ENCODE peak calls at places on chromosomes 7 and 10, in eight cellular contexts. One of them, this sample, is unnamed. For H3K36me3 and H3K4me1, the result is how much of the 10 kb centered on the place peaks cover.

GRCh38 chr7:42264702-42265101 is 27.7 kb upstream of the GLI3 start:
- DNase-seq in neural progenitor cell: no peak
- DNase-seq in tibial nerve: no peak
- DNase-seq in lung: no peak
- DNase-seq in astrocyte: no peak
- DNase-seq in GM23338: no peak
- DNase-seq in OCI-LY7: no peak
- DNase-seq in sigmoid colon: no peak
- DNase-seq in this sample: no peak

GRCh38 chr10:126126023-126126422 is 229.7 kb downstream of the FANK1 start:
- DNase-seq in sigmoid colon: no peak
- DNase-seq in OCI-LY7: no peak
- DNase-seq in astrocyte: no peak
- DNase-seq in tibial nerve: no peak
- DNase-seq in neural progenitor cell: no peak
- DNase-seq in GM23338: no peak
- DNase-seq in lung: no peak
- DNase-seq in this sample: no peak

GRCh38 chr7:32618987-32619386 is 123.7 kb downstream of the AVL9 start:
- DNase-seq in astrocyte: no peak
- DNase-seq in sigmoid colon: no peak
- DNase-seq in GM23338: no peak
- DNase-seq in lung: no peak
- DNase-seq in neural progenitor cell: no peak
- DNase-seq in tibial nerve: no peak
- DNase-seq in OCI-LY7: no peak
- DNase-seq in this sample: no peak

GRCh38 chr7:3309140-3309539 is 8.1 kb downstream of the SDK1 start:
- DNase-seq in tibial nerve: no peak
- DNase-seq in neural progenitor cell: no peak
- DNase-seq in GM23338: no peak
- DNase-seq in lung: no peak
- DNase-seq in sigmoid colon: no peak
- DNase-seq in OCI-LY7: no peak
- DNase-seq in astrocyte: no peak
- DNase-seq in this sample: no peak

GRCh38 chr7:155425946-155426345 is 32.0 kb upstream of the EN2 start:
- DNase-seq in tibial nerve: no peak
- DNase-seq in sigmoid colon: no peak
- DNase-seq in astrocyte: no peak
- DNase-seq in neural progenitor cell: no peak
- DNase-seq in OCI-LY7: no peak
- DNase-seq in lung: no peak
- DNase-seq in GM23338: no peak
- DNase-seq in this sample: no peak

GRCh38 chr10:11341253-11341652 is 270.2 kb downstream of the USP6NL start:
- DNase-seq in sigmoid colon: no peak
- DNase-seq in astrocyte: no peak
- DNase-seq in lung: no peak
- DNase-seq in GM23338: no peak
- DNase-seq in tibial nerve: no peak
- DNase-seq in neural progenitor cell: no peak
- DNase-seq in OCI-LY7: no peak
- DNase-seq in this sample: no peak

GRCh38 chr10:48481385-48481784 is 123.5 kb downstream of the ARHGAP22 start:
- DNase-seq in lung: no peak
- DNase-seq in tibial nerve: no peak
- DNase-seq in GM23338: no peak
- DNase-seq in sigmoid colon: no peak
- DNase-seq in neural progenitor cell: no peak
- DNase-seq in astrocyte: no peak
- DNase-seq in OCI-LY7: no peak
- DNase-seq in this sample: no peak

GRCh38 chr7:82164813-82165212 is 278.8 kb downstream of the CACNA2D1 start:
- DNase-seq in sigmoid colon: no peak
- DNase-seq in GM23338: peak
- DNase-seq in astrocyte: peak
- DNase-seq in lung: no peak
- DNase-seq in neural progenitor cell: peak
- DNase-seq in OCI-LY7: no peak
- DNase-seq in tibial nerve: peak
- DNase-seq in this sample: peak

GRCh38 chr7:40808409-40808942 is 673.7 kb downstream of the SUGCT start:
- DNase-seq in lung: no peak
- DNase-seq in neural progenitor cell: no peak
- DNase-seq in GM23338: no peak
- DNase-seq in tibial nerve: no peak
- DNase-seq in astrocyte: peak
- DNase-seq in OCI-LY7: no peak
- DNase-seq in sigmoid colon: no peak
- DNase-seq in this sample: no peak

GRCh38 chr7:151695856-151696555 is 176.3 kb upstream of the RHEB start:
- DNase-seq in astrocyte: no peak
- DNase-seq in tibial nerve: no peak
- DNase-seq in OCI-LY7: no peak
- DNase-seq in sigmoid colon: no peak
- DNase-seq in neural progenitor cell: peak
- DNase-seq in lung: no peak
- DNase-seq in GM23338: no peak
- DNase-seq in this sample: no peak

GRCh38 chr7:24576171-24577052 is 3.2 kb downstream of the PALS2 start:
- DNase-seq in lung: no peak
- DNase-seq in OCI-LY7: peak
- DNase-seq in astrocyte: peak
- DNase-seq in sigmoid colon: no peak
- DNase-seq in GM23338: peak
- DNase-seq in tibial nerve: no peak
- DNase-seq in neural progenitor cell: peak
- DNase-seq in this sample: no peak

GRCh38 chr7:30140456-30140855 is 5.7 kb downstream of the MTURN start:
- DNase-seq in GM23338: no peak
- DNase-seq in astrocyte: no peak
- DNase-seq in sigmoid colon: no peak
- DNase-seq in tibial nerve: no peak
- DNase-seq in neural progenitor cell: no peak
- DNase-seq in OCI-LY7: no peak
- DNase-seq in lung: no peak
- DNase-seq in this sample: no peak

GRCh38 chr7:72213769-72214168 is 198.4 kb downstream of the CALN1 start:
- DNase-seq in neural progenitor cell: no peak
- DNase-seq in tibial nerve: no peak
- DNase-seq in sigmoid colon: no peak
- DNase-seq in astrocyte: no peak
- DNase-seq in OCI-LY7: no peak
- DNase-seq in lung: no peak
- DNase-seq in GM23338: no peak
- DNase-seq in this sample: no peak

GRCh38 chr7:31044531-31044930 is 7.6 kb upstream of the ADCYAP1R1 start:
- DNase-seq in astrocyte: no peak
- DNase-seq in tibial nerve: no peak
- DNase-seq in neural progenitor cell: peak
- DNase-seq in lung: no peak
- DNase-seq in GM23338: no peak
- DNase-seq in OCI-LY7: no peak
- DNase-seq in sigmoid colon: no peak
- DNase-seq in this sample: no peak

GRCh38 chr7:44048031-44048795 is 3.7 kb downstream of the DBNL start:
- DNase-seq in astrocyte: no peak
- DNase-seq in GM23338: no peak
- DNase-seq in sigmoid colon: no peak
- DNase-seq in lung: no peak
- DNase-seq in neural progenitor cell: no peak
- DNase-seq in tibial nerve: no peak
- DNase-seq in OCI-LY7: no peak
- DNase-seq in this sample: no peak

GRCh38 chr7:44052771-44053365 is 8.4 kb downstream of the DBNL start:
- DNase-seq in astrocyte: no peak
- DNase-seq in tibial nerve: no peak
- DNase-seq in sigmoid colon: no peak
- DNase-seq in neural progenitor cell: no peak
- DNase-seq in OCI-LY7: no peak
- DNase-seq in lung: no peak
- DNase-seq in GM23338: no peak
- DNase-seq in this sample: no peak

GRCh38 chr7:44050121-44050914 is 5.8 kb downstream of the DBNL start:
- DNase-seq in lung: no peak
- DNase-seq in GM23338: no peak
- DNase-seq in tibial nerve: no peak
- DNase-seq in neural progenitor cell: no peak
- DNase-seq in astrocyte: no peak
- DNase-seq in sigmoid colon: no peak
- DNase-seq in OCI-LY7: no peak
- DNase-seq in this sample: no peak

GRCh38 chr7:44050915-44051560 is 6.5 kb downstream of the DBNL start:
- DNase-seq in tibial nerve: no peak
- DNase-seq in OCI-LY7: no peak
- DNase-seq in GM23338: no peak
- DNase-seq in neural progenitor cell: no peak
- DNase-seq in astrocyte: no peak
- DNase-seq in lung: no peak
- DNase-seq in sigmoid colon: no peak
- DNase-seq in this sample: peak

DNA sequence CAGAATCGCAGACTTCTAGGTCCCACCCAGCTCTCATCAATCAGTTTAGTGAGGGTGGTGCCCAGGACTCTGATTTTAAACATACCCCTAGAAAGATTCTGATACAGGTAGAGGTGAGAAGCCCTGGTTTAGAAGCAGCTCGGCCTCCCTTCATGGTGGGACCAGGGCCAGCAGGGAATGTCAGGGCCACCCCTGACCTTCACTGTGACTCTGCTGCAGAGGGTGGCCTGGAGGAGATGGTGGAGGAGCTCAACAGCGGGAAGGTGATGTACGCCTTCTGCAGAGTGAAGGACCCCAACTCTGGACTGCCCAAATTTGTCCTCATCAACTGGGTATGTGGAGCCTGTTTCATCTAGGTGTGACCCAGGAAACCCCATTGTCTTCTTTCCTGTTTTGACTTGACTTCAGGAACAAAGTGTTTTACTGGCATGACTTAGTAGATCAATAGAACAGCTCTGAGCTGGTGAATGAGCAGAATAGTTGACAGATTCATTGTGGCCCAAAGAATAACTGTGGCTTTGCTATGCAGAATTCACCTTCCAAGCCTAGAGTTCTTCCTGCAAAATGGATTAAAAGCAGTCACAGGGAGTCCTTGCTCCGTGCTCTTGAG is 7.2 kb downstream of the DBNL start:
- DNase-seq in OCI-LY7: no peak
- DNase-seq in tibial nerve: no peak
- DNase-seq in lung: no peak
- DNase-seq in sigmoid colon: no peak
- DNase-seq in neural progenitor cell: no peak
- DNase-seq in GM23338: no peak
- DNase-seq in astrocyte: no peak
- DNase-seq in this sample: no peak
- H3K36me3 ChIP-seq in OCI-LY7: half or more
- H3K36me3 ChIP-seq in tibial nerve: under half
- H3K36me3 ChIP-seq in lung: under half
- H3K36me3 ChIP-seq in sigmoid colon: under half
- H3K36me3 ChIP-seq in neural progenitor cell: under half
- H3K36me3 ChIP-seq in GM23338: under half
- H3K36me3 ChIP-seq in astrocyte: under half
- H3K36me3 ChIP-seq in this sample: half or more

GRCh38 chr10:132745971-132746370 is 40.0 kb downstream of the NKX6-2 start:
- DNase-seq in sigmoid colon: no peak
- DNase-seq in astrocyte: no peak
- DNase-seq in OCI-LY7: no peak
- DNase-seq in neural progenitor cell: no peak
- DNase-seq in lung: no peak
- DNase-seq in tibial nerve: no peak
- DNase-seq in GM23338: no peak
- DNase-seq in this sample: no peak
- H3K4me1 ChIP-seq in sigmoid colon: under half
- H3K4me1 ChIP-seq in astrocyte: under half
- H3K4me1 ChIP-seq in OCI-LY7: under half
- H3K4me1 ChIP-seq in neural progenitor cell: under half
- H3K4me1 ChIP-seq in lung: under half
- H3K4me1 ChIP-seq in tibial nerve: under half
- H3K4me1 ChIP-seq in GM23338: under half
- H3K4me1 ChIP-seq in this sample: under half

GRCh38 chr10:80158126-80158525 is 25.6 kb downstream of the PLAC9 start:
- DNase-seq in OCI-LY7: no peak
- DNase-seq in astrocyte: no peak
- DNase-seq in neural progenitor cell: no peak
- DNase-seq in GM23338: no peak
- DNase-seq in tibial nerve: no peak
- DNase-seq in lung: no peak
- DNase-seq in sigmoid colon: peak
- DNase-seq in this sample: no peak
- H3K36me3 ChIP-seq in OCI-LY7: half or more
- H3K36me3 ChIP-seq in astrocyte: under half
- H3K36me3 ChIP-seq in neural progenitor cell: under half
- H3K36me3 ChIP-seq in GM23338: under half
- H3K36me3 ChIP-seq in tibial nerve: under half
- H3K36me3 ChIP-seq in lung: under half
- H3K36me3 ChIP-seq in sigmoid colon: under half
- H3K36me3 ChIP-seq in this sample: half or more

DNA sequence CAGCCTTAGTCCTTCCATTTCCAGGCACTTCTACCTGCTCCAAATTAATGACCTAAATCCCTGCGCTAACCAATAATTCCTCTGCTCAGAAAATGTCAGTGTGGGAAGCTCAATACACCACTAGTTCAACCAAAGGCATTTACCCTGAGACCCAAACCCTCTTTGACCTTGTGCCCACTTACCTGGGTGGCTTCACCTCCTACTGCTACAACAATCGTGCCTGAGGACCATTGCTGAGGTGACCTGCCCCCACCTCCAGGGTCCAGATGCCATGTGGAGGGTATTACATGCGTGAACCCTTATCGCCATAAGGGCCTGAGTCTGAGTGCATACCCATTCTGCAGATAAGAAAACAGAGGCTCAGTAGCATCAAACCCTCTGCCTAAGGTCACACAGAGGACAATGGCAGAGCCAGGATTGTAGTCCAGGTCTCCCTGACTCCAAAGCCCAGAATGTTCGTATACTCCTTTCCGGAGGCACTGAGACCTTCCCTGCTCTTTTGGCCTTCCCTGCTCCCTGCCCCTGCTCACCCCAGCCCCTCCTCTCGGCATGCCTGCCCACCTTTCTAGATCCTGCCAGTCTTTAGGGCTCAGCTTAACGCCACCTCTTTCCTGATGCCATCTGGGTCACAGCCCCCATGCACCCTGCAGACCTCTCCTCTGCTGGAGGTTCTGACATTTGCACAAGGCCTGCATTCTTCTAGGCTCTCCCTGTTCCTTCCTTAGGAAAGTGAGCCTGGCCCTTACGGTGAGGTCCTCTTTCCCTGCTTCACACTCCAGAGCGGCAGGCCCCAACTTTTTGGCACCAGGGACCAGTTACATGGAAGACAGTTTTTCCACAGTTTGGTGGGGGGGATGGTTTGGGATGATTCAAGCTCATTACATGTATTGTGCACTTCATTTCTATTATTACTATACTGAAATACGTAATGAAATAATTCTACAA is 94.9 kb downstream of the CHST15 start:
- DNase-seq in tibial nerve: no peak
- DNase-seq in lung: peak
- DNase-seq in sigmoid colon: no peak
- DNase-seq in OCI-LY7: no peak
- DNase-seq in astrocyte: no peak
- DNase-seq in neural progenitor cell: no peak
- DNase-seq in GM23338: no peak
- DNase-seq in this sample: no peak
- H3K4me1 ChIP-seq in tibial nerve: under half
- H3K4me1 ChIP-seq in lung: under half
- H3K4me1 ChIP-seq in sigmoid colon: under half
- H3K4me1 ChIP-seq in OCI-LY7: under half
- H3K4me1 ChIP-seq in astrocyte: under half
- H3K4me1 ChIP-seq in neural progenitor cell: under half
- H3K4me1 ChIP-seq in GM23338: under half
- H3K4me1 ChIP-seq in this sample: under half

GRCh38 chr10:93501650-93502049 is 5.2 kb downstream of the CEP55 start:
- DNase-seq in GM23338: no peak
- DNase-seq in neural progenitor cell: no peak
- DNase-seq in lung: no peak
- DNase-seq in sigmoid colon: no peak
- DNase-seq in OCI-LY7: no peak
- DNase-seq in astrocyte: no peak
- DNase-seq in tibial nerve: no peak
- DNase-seq in this sample: no peak
- H3K36me3 ChIP-seq in GM23338: under half
- H3K36me3 ChIP-seq in neural progenitor cell: under half
- H3K36me3 ChIP-seq in lung: under half
- H3K36me3 ChIP-seq in sigmoid colon: under half
- H3K36me3 ChIP-seq in OCI-LY7: half or more
- H3K36me3 ChIP-seq in astrocyte: under half
- H3K36me3 ChIP-seq in tibial nerve: under half
- H3K36me3 ChIP-seq in this sample: under half